ENCODE peak calls at places on chromosome X, in eight cellular contexts. P is HFF-Myc; S is stimulated activated CD8-positive, alpha-beta memory T cell treated with anti-CD3 and anti-CD28 coated beads, Interleukin-7, amount 100 ng/mL, for 1 hour; J is anterior cingulate cortex; C is activated T-helper 1 cell treated with anti-CD3 and anti-CD28 coated beads, Interleukin-12 subunit alpha, Interleukin-12 subunit beta, Interleukin-2, Interleukin-4 antibody, amounts not matched to agents 30 ng/mL and 10 ng/mL and 1 ng/mL, durations not matched to agents 14 hours and 24 hours and 36 hours; G is GM13976; Y is fibroblast of mammary gland; V is left ventricle myocardium inferior. L is an unnamed sample.
A peak's percentile ranks its signal among the peaks of the same experiment; 100 is the strongest.

GRCh38 chrX:153692611-153693156 is 5.0 kb downstream of the SLC6A8 start:
- DNase-seq in P (no peak), S (no peak), J (no peak), C (no peak), G (no peak), Y (no peak), V (no peak), L (no peak)

GRCh38 chrX:106726485-106727437 is at the start of gene RNF128:
- DNase-seq in P (no peak), S (no peak), J (peak; percentile 0), C (no peak), G (no peak), Y (peak; percentile 23), V (no peak), L (no peak)

GRCh38 chrX:39693298-39693697 is 404.5 kb downstream of the BCOR start:
- DNase-seq in P (no peak), S (no peak), J (no peak), C (no peak), G (no peak), Y (no peak), V (no peak), L (no peak)

GRCh38 chrX:68249401-68249831 is 183.9 kb downstream of the OPHN1 start:
- DNase-seq in P (no peak), S (no peak), J (peak; percentile 5), C (no peak), G (no peak), Y (peak; percentile 51), V (peak; percentile 32), L (no peak)

GRCh38 chrX:9153299-9153698 is 119.4 kb upstream of the FAM9B start:
- DNase-seq in P (no peak), S (no peak), J (no peak), C (no peak), G (no peak), Y (peak; percentile 77), V (no peak), L (no peak)

GRCh38 chrX:120751683-120752082 is 121.8 kb upstream of the C1GALT1C1 start:
- DNase-seq in P (no peak), S (no peak), J (no peak), C (no peak), G (no peak), Y (no peak), V (no peak), L (no peak)

GRCh38 chrX:22124098-22124497 is 92.0 kb downstream of the PHEX start:
- DNase-seq in P (no peak), S (no peak), J (no peak), C (no peak), G (no peak), Y (peak; percentile 44), V (no peak), L (no peak)

GRCh38 chrX:38095971-38096529 is 89.7 kb downstream of the SYTL5 start:
- DNase-seq in P (no peak), S (no peak), J (no peak), C (no peak), G (no peak), Y (peak; percentile 50), V (no peak), L (no peak)

GRCh38 chrX:68084765-68085164 is 348.5 kb downstream of the OPHN1 start:
- DNase-seq in P (peak; percentile 4), S (no peak), J (no peak), C (no peak), G (no peak), Y (peak; percentile 83), V (no peak), L (no peak)

GRCh38 chrX:40694833-40695232 is 40.5 kb downstream of the MED14 start:
- DNase-seq in P (no peak), S (no peak), J (no peak), C (no peak), G (no peak), Y (peak; percentile 18), V (no peak), L (no peak)

GRCh38 chrX:12153317-12153716 is 15.0 kb downstream of the FRMPD4 start:
- DNase-seq in P (no peak), S (no peak), J (no peak), C (no peak), G (no peak), Y (no peak), V (no peak), L (no peak)

GRCh38 chrX:107675823-107676555 is 47.7 kb downstream of the PRPS1 start:
- DNase-seq in P (no peak), S (no peak), J (no peak), C (peak; percentile 0), G (no peak), Y (peak; percentile 79), V (no peak), L (no peak)

GRCh38 chrX:74242050-74242449 is 61.9 kb upstream of the ZCCHC13 start:
- DNase-seq in P (peak; percentile 19), S (no peak), J (no peak), C (no peak), G (no peak), Y (peak; percentile 30), V (no peak), L (no peak)

GRCh38 chrX:46408553-46409407 is 136.4 kb downstream of the ZNF674 start:
- DNase-seq in P (peak; percentile 29), S (peak; percentile 40), J (peak; percentile 34), C (peak; percentile 2), G (peak; percentile 51), Y (peak; percentile 81), V (peak; percentile 59), L (peak; percentile 16)

GRCh38 chrX:152900937-152901445 is 3.1 kb downstream of the ZNF185 start:
- DNase-seq in P (no peak), S (no peak), J (no peak), C (no peak), G (no peak), Y (no peak), V (no peak), L (no peak)

GRCh38 chrX:3627579-3627978 is 85.9 kb downstream of the PRKX start:
- DNase-seq in P (no peak), S (no peak), J (no peak), C (no peak), G (no peak), Y (no peak), V (no peak), L (no peak)

GRCh38 chrX:73615022-73615421 is 52.0 kb downstream of the CHIC1 start:
- DNase-seq in P (no peak), S (no peak), J (no peak), C (no peak), G (no peak), Y (no peak), V (no peak), L (no peak)

GRCh38 chrX:19174401-19175025 is 52.2 kb upstream of the ADGRG2 start:
- DNase-seq in P (no peak), S (no peak), J (no peak), C (no peak), G (no peak), Y (peak; percentile 79), V (no peak), L (no peak)

GRCh38 chrX:56289449-56289848 is 57.3 kb downstream of the KLF8 start:
- DNase-seq in P (no peak), S (no peak), J (no peak), C (no peak), G (no peak), Y (no peak), V (no peak), L (no peak)

GRCh38 chrX:65532016-65532415 is 2.6 kb downstream of the LAS1L start:
- DNase-seq in P (no peak), S (no peak), J (no peak), C (no peak), G (no peak), Y (peak; percentile 5), V (no peak), L (no peak)

GRCh38 chrX:534804-535203 is 95.8 kb upstream of the SHOX start:
- DNase-seq in P (no peak), S (no peak), J (no peak), C (no peak), G (no peak), Y (no peak), V (no peak), L (no peak)

GRCh38 chrX:151505796-151506195 is 57.7 kb upstream of the PASD1 start:
- DNase-seq in P (no peak), S (no peak), J (peak; percentile 1), C (no peak), G (no peak), Y (peak; percentile 11), V (no peak), L (no peak)

GRCh38 chrX:44890247-44890646 is 17.3 kb downstream of the KDM6A start:
- DNase-seq in P (no peak), S (no peak), J (no peak), C (no peak), G (no peak), Y (no peak), V (no peak), L (no peak)

GRCh38 chrX:13432376-13432775 is 112.5 kb upstream of the ATXN3L start:
- DNase-seq in P (peak; percentile 70), S (no peak), J (no peak), C (no peak), G (no peak), Y (peak; percentile 98), V (no peak), L (no peak)

GRCh38 chrX:71579136-71579989 is 1.1 kb downstream of the GCNA start:
- DNase-seq in P (no peak), S (no peak), J (no peak), C (no peak), G (peak; percentile 24), Y (no peak), V (no peak), L (no peak)

GRCh38 chrX:69280956-69281355 is 115.7 kb upstream of the PJA1 start:
- DNase-seq in P (no peak), S (no peak), J (no peak), C (no peak), G (no peak), Y (no peak), V (no peak), L (no peak)

GRCh38 chrX:3549442-3549875 is 164.0 kb downstream of the PRKX start:
- DNase-seq in P (no peak), S (no peak), J (peak; percentile 1), C (no peak), G (no peak), Y (peak; percentile 60), V (peak; percentile 13), L (no peak)

GRCh38 chrX:69137371-69137881 is 27.8 kb downstream of the PJA1 start:
- DNase-seq in P (no peak), S (no peak), J (no peak), C (no peak), G (no peak), Y (peak; percentile 75), V (no peak), L (no peak)

GRCh38 chrX:150899191-150899757 is 806 bp upstream of the CD99L2 start:
- DNase-seq in P (no peak), S (no peak), J (peak; percentile 7), C (peak; percentile 6), G (peak; percentile 45), Y (peak; percentile 13), V (peak; percentile 28), L (peak; percentile 11)

GRCh38 chrX:55452825-55453124 is 848 bp downstream of the MAGEH1 start:
- DNase-seq in P (no peak), S (no peak), J (no peak), C (no peak), G (peak; percentile 8), Y (no peak), V (no peak), L (no peak)

GRCh38 chrX:10370976-10371375 is 214.2 kb downstream of the CLCN4 start:
- DNase-seq in P (no peak), S (no peak), J (no peak), C (no peak), G (no peak), Y (no peak), V (no peak), L (no peak)

GRCh38 chrX:119181491-119181890 is 53.9 kb upstream of the KIAA1210 start:
- DNase-seq in P (no peak), S (no peak), J (no peak), C (no peak), G (no peak), Y (peak; percentile 22), V (no peak), L (no peak)

GRCh38 chrX:119696251-119696890 is 3.4 kb upstream of the SEPTIN6 start:
- DNase-seq in P (no peak), S (no peak), J (no peak), C (no peak), G (no peak), Y (no peak), V (no peak), L (no peak)

GRCh38 chrX:8820910-8821527 is 19.8 kb upstream of the FAM9A start:
- DNase-seq in P (no peak), S (no peak), J (no peak), C (no peak), G (no peak), Y (peak; percentile 3), V (no peak), L (no peak)

L was measured in activated T-helper 2 cell treated with anti-CD3 and anti-CD28 coated beads, Interferon-gamma antibody, Interleukin-2, Interleukin-4, amounts not matched to agents 10 μg/mL and 5 μg/mL and 100 μg/mL, durations not matched to agents 14 hours and 24 hours and 36 hours.